ENCODE peak calls at places on chromosomes 7 and 10, in six cellular contexts. S is mucosa of descending colon, I is astrocyte of the cerebellum, T is upper lobe of right lung, B is uterus, F is pancreas. J is an unnamed sample.

GRCh38 chr10:102675151-102675886 is 31.0 kb downstream of the TRIM8 start:
- DNase-seq in S (no peak), I (no peak), T (no peak), B (no peak), F (no peak), J (peak; percentile 16)

GRCh38 chr7:140525741-140526140 is 46.4 kb upstream of the MKRN1 start:
- DNase-seq in S (peak; percentile 67), I (no peak), T (no peak), B (no peak), F (no peak), J (no peak)

GRCh38 chr7:156673902-156674301 is 33.3 kb downstream of the RNF32 start:
- DNase-seq in S (no peak), I (no peak), T (no peak), B (no peak), F (no peak), J (no peak)

GRCh38 chr10:99966306-99966705 is 43.4 kb downstream of the DNMBP start:
- DNase-seq in S (no peak), I (peak; percentile 35), T (no peak), B (no peak), F (no peak), J (peak; percentile 93)

GRCh38 chr10:20999713-21000112 is 102.6 kb upstream of the NEBL start:
- DNase-seq in S (no peak), I (no peak), T (no peak), B (no peak), F (no peak), J (no peak)

GRCh38 chr7:32506266-32507054 is 11.2 kb downstream of the AVL9 start:
- DNase-seq in S (no peak), I (peak; percentile 47), T (no peak), B (no peak), F (no peak), J (peak; percentile 93)

GRCh38 chr10:37588299-37588698 is 269.1 kb downstream of the ZNF248 start:
- DNase-seq in S (no peak), I (no peak), T (no peak), B (no peak), F (no peak), J (no peak)

GRCh38 chr10:97224483-97225435 is 39.0 kb upstream of the SLIT1 start:
- DNase-seq in S (no peak), I (no peak), T (no peak), B (no peak), F (no peak), J (no peak)

DNA sequence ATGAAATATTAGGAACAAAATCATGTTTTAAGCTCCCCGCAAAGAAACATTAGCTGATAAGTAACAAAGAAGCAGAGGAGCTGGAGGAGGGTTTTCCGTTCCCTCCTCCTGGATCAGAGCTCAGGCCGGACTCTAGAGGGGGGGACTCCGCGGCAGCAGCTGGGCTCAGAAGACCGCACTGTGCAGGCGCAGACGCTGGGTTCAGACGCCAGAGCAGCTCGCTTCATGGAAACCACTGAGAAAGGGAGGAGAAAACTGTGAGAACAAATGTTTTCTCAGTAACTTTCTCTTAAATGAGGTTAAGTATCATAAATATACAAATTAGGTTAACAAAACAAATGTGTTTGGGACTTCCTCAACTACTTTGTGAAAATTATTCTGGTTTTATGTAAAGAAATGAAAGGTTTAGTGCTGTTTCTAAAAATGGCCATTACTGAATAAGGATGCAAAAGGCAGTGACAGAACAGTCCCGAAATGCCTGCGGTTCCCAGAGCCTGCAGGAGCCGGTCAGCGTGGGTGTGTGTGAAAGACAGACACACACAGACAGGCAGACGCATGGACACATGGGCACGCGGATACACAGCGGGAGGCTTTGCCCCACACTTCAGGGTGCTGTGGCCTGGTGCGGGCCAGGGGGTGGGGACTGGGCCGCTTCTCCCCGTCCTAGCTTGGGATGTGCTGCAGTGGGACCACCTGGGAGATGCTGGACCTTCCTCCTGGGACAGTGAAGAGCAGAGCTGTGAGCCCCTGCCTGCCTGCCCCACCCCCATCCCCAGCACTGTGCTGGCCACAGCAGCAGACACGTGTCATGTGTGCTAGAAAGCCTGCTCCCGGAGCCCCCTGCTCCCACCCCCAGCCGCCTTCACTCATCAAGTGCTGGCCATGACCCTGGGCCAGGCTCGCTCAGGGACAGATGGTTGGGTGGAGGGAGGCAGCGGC is 20.3 kb upstream of the ADGRA1 start:
- DNase-seq in S (no peak), I (no peak), T (no peak), B (no peak), F (no peak), J (peak; percentile 58)
- TF ChIP-seq CTCF in S (no peak), I (no peak), T (no peak), B (no peak), F (no peak), J (no peak)

GRCh38 chr7:120986665-120987064 is 1.8 kb upstream of the CPED1 start:
- DNase-seq in S (no peak), I (no peak), T (no peak), B (no peak), F (no peak), J (no peak)

GRCh38 chr7:120989571-120990220 is 1.2 kb downstream of the CPED1 start:
- DNase-seq in S (no peak), I (no peak), T (no peak), B (peak; percentile 45), F (no peak), J (no peak)

GRCh38 chr7:120987280-120987679 is 1.2 kb upstream of the CPED1 start:
- DNase-seq in S (no peak), I (no peak), T (no peak), B (no peak), F (no peak), J (no peak)

GRCh38 chr7:120988591-120989299 is at the start of gene CPED1:
- DNase-seq in S (peak; percentile 80), I (no peak), T (peak; percentile 85), B (peak; percentile 78), F (peak; percentile 25), J (peak; percentile 73)

DNA sequence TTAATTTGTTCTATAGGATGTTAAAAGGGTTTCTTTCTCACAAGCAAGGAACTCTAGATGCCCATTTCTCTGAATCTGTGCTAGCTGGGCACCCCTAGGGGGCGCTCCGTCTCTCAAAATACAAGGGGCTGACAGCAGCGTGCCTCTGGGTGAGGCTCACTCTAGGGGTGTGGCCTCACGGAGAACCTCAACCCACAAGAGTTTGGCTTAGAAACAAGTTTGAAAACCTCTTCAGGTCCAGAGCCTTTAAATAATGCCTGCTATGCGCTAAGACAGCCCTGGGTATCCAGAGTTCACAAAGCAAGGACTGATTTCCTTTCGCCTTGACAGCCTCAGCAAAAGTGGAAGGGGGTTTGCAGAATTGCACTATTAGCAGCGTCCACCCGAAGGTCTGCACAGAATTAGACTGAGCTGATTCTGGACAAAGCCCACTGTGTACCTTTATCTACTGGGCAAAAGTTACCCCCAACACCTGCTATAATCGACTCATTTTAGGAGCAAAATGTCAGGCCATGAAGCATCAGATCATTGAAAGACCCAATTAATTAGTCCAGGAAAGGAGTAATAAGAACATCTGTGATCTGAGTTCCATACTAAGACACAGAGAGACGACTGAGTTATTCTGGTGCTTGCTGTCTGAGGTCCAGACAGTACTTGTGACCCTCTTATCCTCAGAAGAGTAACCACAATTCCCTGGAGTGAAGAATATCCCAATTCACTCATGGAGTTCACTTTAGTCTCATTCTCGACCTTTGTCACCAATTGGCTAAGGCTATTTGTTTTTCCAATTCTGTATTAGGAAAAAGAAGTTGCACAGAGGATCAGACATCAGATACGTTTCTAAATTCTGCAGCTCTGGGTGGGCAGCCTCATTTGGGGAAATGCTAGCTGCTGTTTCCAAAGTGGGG is 574 bp upstream of the CPED1 start:
- DNase-seq in S (peak; percentile 89), I (peak; percentile 91), T (peak; percentile 93), B (peak; percentile 94), F (peak; percentile 70), J (peak; percentile 93)
- TF ChIP-seq CTCF in S (peak; percentile 90), I (peak; percentile 98), T (peak; percentile 98), B (peak; percentile 90), F (peak; percentile 95), J (peak; percentile 98)

GRCh38 chr7:96778263-96778662 is 68.6 kb upstream of the SEM1 start:
- DNase-seq in S (no peak), I (no peak), T (no peak), B (no peak), F (no peak), J (no peak)
- TF ChIP-seq CTCF in S (no peak), I (no peak), T (no peak), B (no peak), F (no peak), J (peak; percentile 23)

GRCh38 chr10:58896229-58896628 is 280.2 kb upstream of the PHYHIPL start:
- DNase-seq in S (no peak), I (no peak), T (no peak), B (no peak), F (no peak), J (no peak)

GRCh38 chr10:58892039-58892665 is 284.3 kb upstream of the PHYHIPL start:
- DNase-seq in S (no peak), I (peak; percentile 24), T (no peak), B (no peak), F (no peak), J (no peak)

GRCh38 chr10:58897708-58898107 is 278.7 kb upstream of the PHYHIPL start:
- DNase-seq in S (no peak), I (no peak), T (no peak), B (no peak), F (no peak), J (no peak)

GRCh38 chr10:58898854-58899573 is 277.4 kb upstream of the PHYHIPL start:
- DNase-seq in S (no peak), I (no peak), T (no peak), B (no peak), F (no peak), J (no peak)

GRCh38 chr10:58894929-58895328 is 281.5 kb upstream of the PHYHIPL start:
- DNase-seq in S (no peak), I (no peak), T (no peak), B (no peak), F (no peak), J (peak; percentile 6)
- TF ChIP-seq CTCF in S (no peak), I (no peak), T (no peak), B (no peak), F (no peak), J (no peak)